ENCODE peak calls at places on chromosomes 6 and 20, in eight cellular contexts. One of them, this sample, is unnamed.

GRCh38 chr6:3746696-3747095 is 4.8 kb downstream of the PXDC1 start:
- DNase-seq in mammary epithelial cell: no peak
- DNase-seq in IMR-90: no peak
- DNase-seq in neural progenitor cell: no peak
- DNase-seq in PC-3: no peak
- DNase-seq in fibroblast of lung: no peak
- DNase-seq in endothelial cell of umbilical vein: no peak
- DNase-seq in H9: no peak
- DNase-seq in this sample: peak; percentile 78

GRCh38 chr20:6579824-6580223 is 187.7 kb upstream of the BMP2 start:
- DNase-seq in fibroblast of lung: peak; percentile 39
- DNase-seq in neural progenitor cell: no peak
- DNase-seq in H9: no peak
- DNase-seq in endothelial cell of umbilical vein: no peak
- DNase-seq in PC-3: no peak
- DNase-seq in IMR-90: no peak
- DNase-seq in mammary epithelial cell: no peak
- DNase-seq in this sample: no peak

GRCh38 chr20:33915726-33916331 is 77.9 kb upstream of the RALY start:
- DNase-seq in neural progenitor cell: peak; percentile 33
- DNase-seq in H9: peak; percentile 59
- DNase-seq in endothelial cell of umbilical vein: no peak
- DNase-seq in mammary epithelial cell: peak; percentile 15
- DNase-seq in IMR-90: no peak
- DNase-seq in PC-3: peak; percentile 51
- DNase-seq in fibroblast of lung: no peak
- DNase-seq in this sample: no peak

GRCh38 chr20:37907677-37908397 is 4.9 kb downstream of the VSTM2L start:
- DNase-seq in endothelial cell of umbilical vein: peak; percentile 37
- DNase-seq in IMR-90: peak; percentile 42
- DNase-seq in fibroblast of lung: peak; percentile 92
- DNase-seq in mammary epithelial cell: peak; percentile 46
- DNase-seq in PC-3: peak; percentile 93
- DNase-seq in neural progenitor cell: peak; percentile 85
- DNase-seq in H9: peak; percentile 53
- DNase-seq in this sample: peak; percentile 99

GRCh38 chr6:36514554-36515456 is 32.5 kb downstream of the STK38 start:
- DNase-seq in endothelial cell of umbilical vein: no peak
- DNase-seq in mammary epithelial cell: peak; percentile 57
- DNase-seq in PC-3: no peak
- DNase-seq in H9: no peak
- DNase-seq in fibroblast of lung: no peak
- DNase-seq in IMR-90: no peak
- DNase-seq in neural progenitor cell: no peak
- DNase-seq in this sample: no peak

GRCh38 chr6:157756708-157757429 is 66.2 kb upstream of the SNX9 start:
- DNase-seq in PC-3: peak; percentile 83
- DNase-seq in neural progenitor cell: peak; percentile 87
- DNase-seq in H9: peak; percentile 90
- DNase-seq in endothelial cell of umbilical vein: peak; percentile 88
- DNase-seq in mammary epithelial cell: peak; percentile 67
- DNase-seq in fibroblast of lung: peak; percentile 63
- DNase-seq in IMR-90: peak; percentile 73
- DNase-seq in this sample: peak; percentile 68

GRCh38 chr20:3785240-3786125 is 1.1 kb downstream of the CENPB start:
- DNase-seq in IMR-90: no peak
- DNase-seq in mammary epithelial cell: no peak
- DNase-seq in PC-3: peak; percentile 36
- DNase-seq in neural progenitor cell: peak; percentile 28
- DNase-seq in fibroblast of lung: peak; percentile 32
- DNase-seq in endothelial cell of umbilical vein: peak; percentile 24
- DNase-seq in H9: no peak
- DNase-seq in this sample: peak; percentile 92

GRCh38 chr20:33702861-33703260 is 16.7 kb upstream of the E2F1 start:
- DNase-seq in mammary epithelial cell: no peak
- DNase-seq in endothelial cell of umbilical vein: no peak
- DNase-seq in IMR-90: no peak
- DNase-seq in neural progenitor cell: no peak
- DNase-seq in fibroblast of lung: no peak
- DNase-seq in PC-3: no peak
- DNase-seq in H9: no peak
- DNase-seq in this sample: no peak

GRCh38 chr6:91198588-91199255 is 611.9 kb upstream of the MAP3K7 start:
- DNase-seq in endothelial cell of umbilical vein: no peak
- DNase-seq in fibroblast of lung: peak; percentile 19
- DNase-seq in mammary epithelial cell: no peak
- DNase-seq in neural progenitor cell: no peak
- DNase-seq in PC-3: no peak
- DNase-seq in IMR-90: no peak
- DNase-seq in H9: no peak
- DNase-seq in this sample: no peak

GRCh38 chr6:73309784-73310502 is 44.1 kb downstream of the DPPA5 start:
- DNase-seq in neural progenitor cell: peak; percentile 74
- DNase-seq in fibroblast of lung: peak; percentile 71
- DNase-seq in mammary epithelial cell: peak; percentile 63
- DNase-seq in PC-3: peak; percentile 59
- DNase-seq in IMR-90: peak; percentile 52
- DNase-seq in H9: peak; percentile 68
- DNase-seq in endothelial cell of umbilical vein: peak; percentile 68
- DNase-seq in this sample: peak; percentile 91

GRCh38 chr6:132530293-132530974 is 7.6 kb upstream of the TAAR9 start:
- DNase-seq in mammary epithelial cell: peak; percentile 38
- DNase-seq in H9: peak; percentile 46
- DNase-seq in IMR-90: peak; percentile 69
- DNase-seq in fibroblast of lung: peak; percentile 49
- DNase-seq in endothelial cell of umbilical vein: peak; percentile 58
- DNase-seq in neural progenitor cell: peak; percentile 77
- DNase-seq in PC-3: peak; percentile 70
- DNase-seq in this sample: peak; percentile 64

GRCh38 chr6:43036712-43037111 is 15.3 kb downstream of the RRP36 start:
- DNase-seq in neural progenitor cell: no peak
- DNase-seq in IMR-90: no peak
- DNase-seq in mammary epithelial cell: no peak
- DNase-seq in PC-3: no peak
- DNase-seq in fibroblast of lung: no peak
- DNase-seq in H9: no peak
- DNase-seq in endothelial cell of umbilical vein: no peak
- DNase-seq in this sample: no peak

GRCh38 chr6:127737009-127737486 is 160.1 kb downstream of the C6orf58 start:
- DNase-seq in neural progenitor cell: peak; percentile 70
- DNase-seq in PC-3: peak; percentile 71
- DNase-seq in fibroblast of lung: peak; percentile 60
- DNase-seq in H9: no peak
- DNase-seq in endothelial cell of umbilical vein: peak; percentile 79
- DNase-seq in mammary epithelial cell: peak; percentile 50
- DNase-seq in IMR-90: peak; percentile 73
- DNase-seq in this sample: peak; percentile 82

GRCh38 chr20:32387262-32387661 is 29.1 kb downstream of the ASXL1 start:
- DNase-seq in PC-3: no peak
- DNase-seq in H9: no peak
- DNase-seq in IMR-90: peak; percentile 40
- DNase-seq in neural progenitor cell: no peak
- DNase-seq in fibroblast of lung: peak; percentile 81
- DNase-seq in endothelial cell of umbilical vein: no peak
- DNase-seq in mammary epithelial cell: no peak
- DNase-seq in this sample: no peak

GRCh38 chr20:49603209-49603627 is 35.3 kb upstream of the PTGIS start:
- DNase-seq in H9: peak; percentile 71
- DNase-seq in endothelial cell of umbilical vein: peak; percentile 39
- DNase-seq in fibroblast of lung: peak; percentile 56
- DNase-seq in neural progenitor cell: peak; percentile 59
- DNase-seq in IMR-90: peak; percentile 45
- DNase-seq in mammary epithelial cell: no peak
- DNase-seq in PC-3: peak; percentile 43
- DNase-seq in this sample: no peak

GRCh38 chr6:99618649-99619408 is 12.2 kb downstream of the PRDM13 start:
- DNase-seq in fibroblast of lung: no peak
- DNase-seq in neural progenitor cell: peak; percentile 70
- DNase-seq in H9: peak; percentile 91
- DNase-seq in mammary epithelial cell: no peak
- DNase-seq in endothelial cell of umbilical vein: no peak
- DNase-seq in IMR-90: no peak
- DNase-seq in PC-3: no peak
- DNase-seq in this sample: no peak

GRCh38 chr20:32440069-32440757 is 82.1 kb downstream of the ASXL1 start:
- DNase-seq in neural progenitor cell: no peak
- DNase-seq in H9: no peak
- DNase-seq in fibroblast of lung: no peak
- DNase-seq in mammary epithelial cell: no peak
- DNase-seq in PC-3: no peak
- DNase-seq in IMR-90: no peak
- DNase-seq in endothelial cell of umbilical vein: no peak
- DNase-seq in this sample: peak; percentile 30

GRCh38 chr20:13744403-13744802 is 40.3 kb downstream of the ESF1 start:
- DNase-seq in IMR-90: no peak
- DNase-seq in neural progenitor cell: no peak
- DNase-seq in fibroblast of lung: no peak
- DNase-seq in endothelial cell of umbilical vein: peak; percentile 6
- DNase-seq in mammary epithelial cell: no peak
- DNase-seq in H9: no peak
- DNase-seq in PC-3: peak; percentile 5
- DNase-seq in this sample: no peak

GRCh38 chr6:82111114-82111513 is 136.4 kb downstream of the IBTK start:
- DNase-seq in IMR-90: no peak
- DNase-seq in H9: no peak
- DNase-seq in mammary epithelial cell: no peak
- DNase-seq in endothelial cell of umbilical vein: no peak
- DNase-seq in PC-3: no peak
- DNase-seq in fibroblast of lung: no peak
- DNase-seq in neural progenitor cell: no peak
- DNase-seq in this sample: no peak

DNA sequence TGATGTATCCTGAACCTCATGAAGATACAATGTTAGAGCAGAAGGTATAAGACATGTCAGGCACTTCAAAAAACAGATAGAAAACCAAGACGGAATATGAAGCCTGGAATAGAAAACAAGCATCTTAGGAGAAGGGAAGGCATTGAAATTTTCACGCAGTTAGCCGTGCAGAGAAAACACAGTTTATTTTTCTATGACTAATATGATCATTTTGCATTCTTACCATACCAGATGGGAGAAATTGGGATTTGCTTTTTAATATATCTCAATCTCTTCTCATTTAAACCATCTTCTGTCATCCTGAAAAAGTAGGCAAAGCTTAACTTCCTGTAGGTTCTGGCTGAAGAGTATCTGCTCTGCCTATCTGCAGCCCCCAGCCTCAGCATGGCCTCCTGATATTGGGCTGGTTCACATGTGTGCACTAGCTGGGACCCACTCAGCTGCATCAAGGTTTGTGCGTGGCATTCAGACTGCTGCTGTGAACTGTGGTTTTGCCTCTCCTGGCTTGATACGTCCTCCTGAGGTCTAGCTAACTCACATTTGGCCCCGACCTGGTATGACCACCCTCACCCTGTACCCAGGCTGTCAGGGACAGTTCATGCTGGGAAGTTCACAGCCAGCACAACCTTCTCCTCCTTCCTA is 392.5 kb upstream of the SASH1 start:
- DNase-seq in PC-3: no peak
- DNase-seq in IMR-90: peak; percentile 35
- DNase-seq in neural progenitor cell: no peak
- DNase-seq in mammary epithelial cell: no peak
- DNase-seq in endothelial cell of umbilical vein: peak; percentile 12
- DNase-seq in fibroblast of lung: peak; percentile 37
- DNase-seq in H9: no peak
- DNase-seq in this sample: no peak
- H2AFZ ChIP-seq in PC-3: no peak overlapping the region
- H2AFZ ChIP-seq in IMR-90: peak overlapping the region; percentile 84
- H2AFZ ChIP-seq in neural progenitor cell: no peak overlapping the region
- H2AFZ ChIP-seq in mammary epithelial cell: peak overlapping the region; percentile 97
- H2AFZ ChIP-seq in endothelial cell of umbilical vein: peak overlapping the region; percentile 71
- H2AFZ ChIP-seq in fibroblast of lung: no peak overlapping the region
- H2AFZ ChIP-seq in H9: no peak overlapping the region
- H2AFZ ChIP-seq in this sample: peak overlapping the region; percentile 26

DNA sequence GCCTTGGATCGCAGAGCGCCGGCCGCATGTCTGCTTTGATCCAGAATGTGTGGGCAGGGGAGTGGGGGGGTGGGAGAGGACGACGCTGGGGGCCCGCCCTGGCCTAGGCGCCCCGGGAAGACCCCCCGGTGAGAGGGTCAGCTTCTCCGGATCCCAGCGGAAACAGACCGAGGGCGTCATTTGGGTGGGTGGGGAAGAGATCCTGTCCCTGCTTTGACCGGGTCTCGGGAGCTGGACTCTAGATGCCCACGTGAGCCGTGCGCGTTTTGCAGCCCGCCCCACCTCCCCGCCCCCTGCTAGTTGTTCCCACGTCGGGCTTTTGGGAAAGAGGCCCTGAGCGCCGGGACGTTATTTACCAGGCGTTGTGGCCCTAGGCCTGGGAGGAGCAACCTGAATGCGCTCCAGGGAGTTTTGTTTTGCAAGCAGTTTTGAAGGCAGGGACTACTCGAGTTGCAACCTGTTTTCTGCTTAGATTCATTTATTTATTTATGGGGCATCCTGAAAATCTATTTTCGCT is 1.5 kb downstream of the DSP start:
- DNase-seq in mammary epithelial cell: peak; percentile 88
- DNase-seq in PC-3: peak; percentile 84
- DNase-seq in H9: peak; percentile 83
- DNase-seq in fibroblast of lung: peak; percentile 41
- DNase-seq in endothelial cell of umbilical vein: no peak
- DNase-seq in neural progenitor cell: peak; percentile 88
- DNase-seq in IMR-90: peak; percentile 41
- DNase-seq in this sample: peak; percentile 94
- H2AFZ ChIP-seq in mammary epithelial cell: no peak overlapping the region
- H2AFZ ChIP-seq in PC-3: peak overlapping the region; percentile 35
- H2AFZ ChIP-seq in H9: no peak overlapping the region
- H2AFZ ChIP-seq in fibroblast of lung: no peak overlapping the region
- H2AFZ ChIP-seq in endothelial cell of umbilical vein: peak overlapping the region; percentile 82
- H2AFZ ChIP-seq in neural progenitor cell: peak overlapping the region; percentile 78
- H2AFZ ChIP-seq in IMR-90: peak overlapping the region; percentile 94
- H2AFZ ChIP-seq in this sample: no peak overlapping the region

GRCh38 chr6:27599859-27600532 is 127.1 kb upstream of the ZNF184 start:
- DNase-seq in endothelial cell of umbilical vein: no peak
- DNase-seq in IMR-90: no peak
- DNase-seq in H9: no peak
- DNase-seq in fibroblast of lung: no peak
- DNase-seq in mammary epithelial cell: no peak
- DNase-seq in neural progenitor cell: no peak
- DNase-seq in PC-3: no peak
- DNase-seq in this sample: no peak
- H2AFZ ChIP-seq in endothelial cell of umbilical vein: no peak overlapping the region
- H2AFZ ChIP-seq in IMR-90: no peak overlapping the region
- H2AFZ ChIP-seq in H9: no peak overlapping the region
- H2AFZ ChIP-seq in fibroblast of lung: no peak overlapping the region
- H2AFZ ChIP-seq in mammary epithelial cell: no peak overlapping the region
- H2AFZ ChIP-seq in neural progenitor cell: no peak overlapping the region
- H2AFZ ChIP-seq in PC-3: peak overlapping the region; percentile 95
- H2AFZ ChIP-seq in this sample: no peak overlapping the region

DNA sequence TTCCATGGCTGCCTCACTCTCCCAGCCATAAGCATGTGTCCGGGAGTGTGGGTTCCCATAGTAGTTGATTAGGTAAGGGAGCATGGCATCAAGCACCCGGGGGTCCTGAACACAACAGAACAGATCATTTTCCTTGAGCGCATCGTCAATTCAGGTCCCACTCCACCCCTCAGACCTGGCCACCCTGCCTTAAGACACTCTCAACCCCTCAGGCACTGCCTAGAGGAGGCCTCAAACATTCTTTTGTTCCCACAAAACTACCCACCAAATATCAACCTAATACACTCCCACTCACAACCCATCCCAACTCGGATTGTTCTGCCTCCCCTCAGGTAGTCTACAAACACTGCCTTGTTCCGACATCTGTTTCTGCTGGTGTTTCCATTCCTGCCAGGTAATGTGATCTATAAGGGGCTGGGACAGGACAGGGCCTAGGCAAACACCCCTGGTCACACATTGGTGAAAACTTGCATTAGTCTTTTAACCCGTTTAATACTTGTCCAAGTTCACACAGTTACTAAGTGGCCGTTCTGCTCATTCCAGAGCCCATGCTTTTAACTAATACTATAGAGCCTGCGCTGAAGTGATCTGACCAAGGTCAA is 1.4 kb downstream of the NFS1 start:
- DNase-seq in fibroblast of lung: no peak
- DNase-seq in endothelial cell of umbilical vein: no peak
- DNase-seq in mammary epithelial cell: peak; percentile 3
- DNase-seq in PC-3: no peak
- DNase-seq in H9: no peak
- DNase-seq in IMR-90: no peak
- DNase-seq in neural progenitor cell: no peak
- DNase-seq in this sample: peak; percentile 36
- H2AFZ ChIP-seq in fibroblast of lung: no peak overlapping the region
- H2AFZ ChIP-seq in endothelial cell of umbilical vein: peak overlapping the region; percentile 73
- H2AFZ ChIP-seq in mammary epithelial cell: peak overlapping the region; percentile 91
- H2AFZ ChIP-seq in PC-3: peak overlapping the region; percentile 97
- H2AFZ ChIP-seq in H9: no peak overlapping the region
- H2AFZ ChIP-seq in IMR-90: peak overlapping the region; percentile 94
- H2AFZ ChIP-seq in neural progenitor cell: peak overlapping the region; percentile 74
- H2AFZ ChIP-seq in this sample: peak overlapping the region; percentile 77

This sample was measured in osteoblast.